ENCODE peak calls at places on chromosomes 2 and 18, in ten cellular contexts. Q, G, Z, B, A, E, T, F, W and J are unnamed samples.
A peak's percentile ranks its signal among the peaks of the same experiment; 100 is the strongest.

GRCh38 chr2:176494949-176495353 is 225.7 kb downstream of the MTX2 start:
- DNase-seq in B (peak; percentile 26), Z (peak; percentile 28), E (no peak), G (no peak), A (peak; percentile 82), F (no peak), Q (peak; percentile 84), W (no peak), T (no peak), J (peak; percentile 76)

GRCh38 chr2:153595939-153596338 is 117.4 kb upstream of the RPRM start:
- DNase-seq in E (no peak), T (no peak), A (no peak), Z (no peak), Q (no peak), G (no peak), W (no peak), B (peak; percentile 32), F (no peak), J (no peak)

GRCh38 chr2:168210898-168211570 is 36.4 kb downstream of the STK39 start:
- DNase-seq in A (no peak), Q (no peak), B (no peak), Z (no peak), W (no peak), T (no peak), G (no peak), F (peak; percentile 88), E (no peak), J (no peak)

GRCh38 chr2:111030271-111030891 is 90.3 kb upstream of the BCL2L11 start:
- DNase-seq in A (no peak), Q (no peak), B (peak; percentile 22), W (no peak), Z (peak; percentile 35), E (no peak), G (no peak), T (no peak), F (no peak), J (no peak)

GRCh38 chr2:106827178-106827577 is 58.8 kb downstream of the ST6GAL2 start:
- DNase-seq in T (no peak), A (no peak), B (no peak), Q (no peak), G (no peak), E (no peak), Z (no peak), F (no peak), W (no peak), J (no peak)

GRCh38 chr18:23487738-23488625 is 15.3 kb upstream of the RMC1 start:
- DNase-seq in T (peak; percentile 62), B (peak; percentile 32), G (peak; percentile 37), W (no peak), F (peak; percentile 60), E (no peak), Z (peak; percentile 23), A (no peak), Q (no peak), J (no peak)

GRCh38 chr2:66481100-66481549 is 46.2 kb downstream of the MEIS1 start:
- DNase-seq in T (no peak), B (peak; percentile 31), E (no peak), A (no peak), G (peak; percentile 60), Z (no peak), Q (no peak), F (no peak), W (peak; percentile 15), J (no peak)

GRCh38 chr18:59777636-59778035 is 80.4 kb upstream of the CCBE1 start:
- DNase-seq in F (no peak), A (no peak), Q (no peak), B (no peak), G (no peak), Z (no peak), T (no peak), E (no peak), W (no peak), J (no peak)

GRCh38 chr2:241788135-241788534 is 11.5 kb downstream of the GAL3ST2 start:
- DNase-seq in E (no peak), A (no peak), T (no peak), B (no peak), G (no peak), Z (no peak), Q (no peak), F (no peak), W (no peak), J (no peak)

GRCh38 chr2:221853297-221853696 is 281.2 kb upstream of the EPHA4 start:
- DNase-seq in F (no peak), Z (no peak), Q (no peak), T (no peak), G (no peak), A (no peak), B (no peak), E (no peak), W (no peak), J (no peak)

DNA sequence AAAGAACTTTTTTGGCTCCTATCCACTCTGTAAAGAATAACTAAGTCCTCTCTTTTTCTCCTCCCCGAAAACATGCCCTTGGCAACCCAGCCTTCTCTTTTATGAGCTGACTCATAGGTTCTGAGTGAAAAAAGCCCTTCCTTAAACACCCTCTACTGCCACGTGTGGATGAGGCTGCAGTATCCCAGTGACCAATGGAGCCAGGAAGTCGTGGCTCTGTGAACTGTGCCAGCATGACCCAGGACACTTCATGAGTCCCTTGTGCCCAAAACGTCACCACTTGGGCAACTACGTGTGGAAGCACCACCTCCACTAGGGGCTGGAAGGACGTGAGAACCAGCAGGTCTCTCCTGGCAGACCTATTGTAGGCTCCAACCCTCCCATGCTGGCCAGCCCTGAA is 349.6 kb downstream of the TNS1 start:
- DNase-seq in W (no peak), E (no peak), T (no peak), F (no peak), G (no peak), Q (peak; percentile 84), B (no peak), Z (peak; percentile 23), A (peak; percentile 60), J (peak; percentile 62)
- H3K27ac ChIP-seq in W (no peak overlapping the region), E (peak overlapping the region; percentile 59), T (no peak overlapping the region), F (no peak overlapping the region), G (no peak overlapping the region), Q (peak overlapping the region; percentile 66), B (peak overlapping the region; percentile 56), Z (peak overlapping the region; percentile 71), A (no peak overlapping the region), J (peak overlapping the region; percentile 75)

GRCh38 chr2:226048625-226049024 is 649.1 kb downstream of the NYAP2 start:
- DNase-seq in E (no peak), Z (no peak), G (no peak), Q (no peak), F (peak; percentile 9), B (no peak), A (no peak), W (no peak), T (no peak), J (no peak)
- TF ChIP-seq EP300 in E (no peak), Z (no peak), G (no peak), Q (no peak), F (no peak), B (no peak), A (no peak), W (no peak), T (no peak), J (no peak)

GRCh38 chr2:203279288-203279687 is 40.5 kb downstream of the CYP20A1 start:
- DNase-seq in A (no peak), T (no peak), Z (no peak), B (no peak), W (no peak), E (no peak), G (no peak), F (no peak), Q (no peak), J (no peak)
- H3K36me3 ChIP-seq in A (no peaks in the 10 kb centered on the region), T (peaks cover 5% of the 10 kb centered on the region), Z (no peaks in the 10 kb centered on the region), B (peaks cover 97% of the 10 kb centered on the region), W (peaks cover 8% of the 10 kb centered on the region), E (peaks cover 13% of the 10 kb centered on the region), G (peaks cover 29% of the 10 kb centered on the region), F (peaks cover 16% of the 10 kb centered on the region), Q (peaks cover 77% of the 10 kb centered on the region), J (no peaks in the 10 kb centered on the region)

GRCh38 chr2:100704711-100705110 is 115.2 kb upstream of the NPAS2 start:
- DNase-seq in Q (no peak), W (no peak), B (no peak), G (no peak), T (no peak), A (no peak), Z (no peak), F (no peak), E (no peak), J (no peak)
- H3K27ac ChIP-seq in Q (no peak overlapping the region), W (no peak overlapping the region), B (no peak overlapping the region), G (no peak overlapping the region), T (no peak overlapping the region), A (no peak overlapping the region), Z (no peak overlapping the region), F (no peak overlapping the region), E (no peak overlapping the region), J (no peak overlapping the region)

GRCh38 chr18:66271927-66272326 is 332.0 kb downstream of the CDH19 start:
- DNase-seq in Q (no peak), T (no peak), B (no peak), W (peak; percentile 93), F (no peak), G (no peak), E (no peak), A (no peak), Z (no peak), J (no peak)
- TF ChIP-seq EP300 in Q (no peak), T (no peak), B (no peak), W (peak; percentile 88), F (no peak), G (no peak), E (no peak), A (no peak), Z (no peak), J (no peak)

GRCh38 chr2:96181529-96181928 is 27.1 kb downstream of the STARD7 start:
- DNase-seq in E (no peak), Z (no peak), F (no peak), B (no peak), T (no peak), Q (no peak), G (no peak), W (no peak), A (no peak), J (no peak)

GRCh38 chr2:96188821-96189526 is 19.7 kb downstream of the STARD7 start:
- DNase-seq in F (no peak), Q (no peak), E (no peak), A (no peak), B (no peak), W (no peak), T (no peak), G (no peak), Z (no peak), J (no peak)

GRCh38 chr2:96185516-96185915 is 23.1 kb downstream of the STARD7 start:
- DNase-seq in E (no peak), W (no peak), T (no peak), Z (no peak), B (no peak), A (no peak), G (no peak), F (no peak), Q (no peak), J (no peak)

GRCh38 chr2:96184188-96184587 is 24.4 kb downstream of the STARD7 start:
- DNase-seq in E (no peak), Z (no peak), F (no peak), Q (no peak), A (no peak), B (no peak), W (no peak), G (no peak), T (no peak), J (no peak)

DNA sequence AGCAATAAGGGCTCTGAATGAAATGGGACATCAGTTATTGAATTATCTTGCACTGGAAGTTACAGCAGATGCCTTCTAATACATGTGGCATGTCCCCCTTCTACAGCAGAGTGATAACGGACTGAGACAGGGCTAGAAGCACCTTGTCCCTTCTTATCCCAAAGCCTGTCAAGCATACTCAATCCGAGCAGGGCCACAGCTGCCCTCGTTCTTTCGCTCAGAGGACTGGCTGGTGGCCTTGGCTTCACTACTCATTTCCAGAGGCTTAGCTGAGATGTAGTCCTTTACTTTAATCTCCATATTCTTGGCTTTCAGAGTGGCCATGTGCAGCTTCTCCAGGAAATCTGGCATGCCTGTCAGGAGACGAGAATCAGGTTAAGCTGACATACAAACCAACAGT is 22.1 kb downstream of the STARD7 start:
- DNase-seq in G (no peak), W (no peak), A (no peak), Q (no peak), B (no peak), T (no peak), E (no peak), Z (no peak), F (no peak), J (no peak)
- H3K36me3 ChIP-seq in G (peaks cover 66% of the 10 kb centered on the region), W (peaks cover 60% of the 10 kb centered on the region), A (no peaks in the 10 kb centered on the region), Q (peaks cover 74% of the 10 kb centered on the region), B (peaks cover 81% of the 10 kb centered on the region), T (peaks cover 11% of the 10 kb centered on the region), E (peaks cover 45% of the 10 kb centered on the region), Z (no peaks in the 10 kb centered on the region), F (peaks cover 25% of the 10 kb centered on the region), J (peaks cover 4% of the 10 kb centered on the region)